ENCODE peak calls at places on chromosomes 12 and 14, in ten cellular contexts. F is MM.1S; R is HCT116; B is HepG2; Q is mammary epithelial cell; C is tibial nerve; N is BE2C; Z is CD8-positive, alpha-beta T cell; X is GM12878; O is suprapubic skin. J is an unnamed sample. For H3K36me3, the result is how much of the 10 kb centered on the place peaks cover.

GRCh38 chr14:24861083-24861630 is 188.8 kb downstream of the STXBP6 start:
- DNase-seq in Z (no peak), R (no peak), X (no peak), N (no peak), O (no peak), C (no peak), F (no peak), Q (peak), B (peak), J (no peak)

GRCh38 chr12:29455087-29455486 is 42.4 kb downstream of the OVCH1 start:
- DNase-seq in O (no peak), F (no peak), B (no peak), X (no peak), R (no peak), Z (no peak), C (no peak), N (peak), Q (no peak), J (no peak)

GRCh38 chr14:65019944-65020566 is 33.4 kb downstream of the FNTB start:
- DNase-seq in F (peak), R (peak), Z (no peak), C (no peak), Q (peak), N (peak), O (no peak), X (no peak), B (peak), J (peak)

GRCh38 chr14:77267937-77268699 is 2.9 kb downstream of the NGB start:
- DNase-seq in X (no peak), Q (no peak), N (no peak), B (no peak), F (no peak), O (no peak), R (no peak), Z (no peak), C (no peak), J (no peak)

GRCh38 chr12:19608039-19608438 is 168.7 kb downstream of the AEBP2 start:
- DNase-seq in R (no peak), F (no peak), B (no peak), C (no peak), N (no peak), X (no peak), O (no peak), Q (no peak), Z (no peak), J (no peak)

GRCh38 chr14:37623552-37623951 is 28.1 kb downstream of the TTC6 start:
- DNase-seq in F (no peak), C (no peak), R (peak), O (no peak), Z (no peak), X (no peak), Q (peak), N (no peak), B (no peak), J (peak)

GRCh38 chr12:40622246-40622838 is 69.9 kb upstream of the CNTN1 start:
- DNase-seq in Z (no peak), N (peak), Q (peak), C (peak), B (peak), R (peak), X (no peak), O (peak), F (peak), J (peak)

GRCh38 chr12:56007892-56008471 is 10.9 kb downstream of the SUOX start:
- DNase-seq in N (no peak), C (no peak), R (no peak), F (no peak), Q (peak), Z (no peak), X (no peak), O (no peak), B (no peak), J (no peak)

GRCh38 chr12:27451416-27451815 is 4.9 kb downstream of the SMCO2 start:
- DNase-seq in R (no peak), C (no peak), F (no peak), N (no peak), X (no peak), B (no peak), O (no peak), Q (no peak), Z (no peak), J (peak)

GRCh38 chr14:45364565-45364964 is 111.6 kb upstream of the MIS18BP1 start:
- DNase-seq in X (no peak), C (no peak), Q (no peak), B (no peak), N (no peak), R (no peak), F (no peak), Z (no peak), O (no peak), J (no peak)

GRCh38 chr14:47485421-47485820 is 190.0 kb downstream of the MDGA2 start:
- DNase-seq in X (no peak), C (no peak), N (no peak), O (no peak), B (no peak), F (no peak), R (no peak), Z (no peak), Q (no peak), J (no peak)

GRCh38 chr12:92503029-92503931 is 199.5 kb upstream of the PLEKHG7 start:
- DNase-seq in C (no peak), B (peak), Q (no peak), X (peak), R (no peak), F (no peak), N (no peak), O (no peak), Z (no peak), J (peak)

GRCh38 chr14:74684444-74684843 is 28.4 kb downstream of the AREL1 start:
- DNase-seq in C (no peak), Z (no peak), N (no peak), R (no peak), F (no peak), X (peak), B (no peak), O (no peak), Q (no peak), J (no peak)

GRCh38 chr14:49582211-49582977 is 3.8 kb downstream of the RPS29 start:
- DNase-seq in O (no peak), N (no peak), B (no peak), Q (no peak), F (no peak), X (no peak), R (no peak), C (no peak), Z (no peak), J (no peak)

GRCh38 chr14:31858868-31859267 is 218.2 kb upstream of the ARHGAP5 start:
- DNase-seq in Z (no peak), B (peak), F (no peak), R (no peak), X (no peak), N (no peak), O (no peak), C (no peak), Q (peak), J (no peak)

GRCh38 chr12:113997365-113997764 is 31.2 kb upstream of the RBM19 start:
- DNase-seq in O (no peak), C (no peak), X (peak), N (no peak), B (no peak), R (no peak), Q (no peak), Z (no peak), F (no peak), J (no peak)

GRCh38 chr12:64610660-64611429 is 550 bp downstream of the RASSF3 start:
- DNase-seq in X (no peak), N (peak), R (no peak), F (peak), C (no peak), Q (peak), B (peak), Z (peak), O (peak), J (peak)

GRCh38 chr12:63093711-63094110 is 57.3 kb downstream of the AVPR1A start:
- DNase-seq in O (no peak), Z (no peak), R (no peak), N (no peak), X (no peak), Q (no peak), C (no peak), F (no peak), B (no peak), J (no peak)

GRCh38 chr14:75548544-75548943 is 26.3 kb downstream of the BATF start:
- DNase-seq in B (no peak), R (no peak), C (no peak), N (no peak), F (no peak), Z (no peak), X (no peak), O (no peak), Q (no peak), J (peak)

GRCh38 chr14:90487462-90487861 is 90.6 kb downstream of the CALM1 start:
- DNase-seq in O (no peak), B (no peak), Z (no peak), C (no peak), F (no peak), N (no peak), R (no peak), X (no peak), Q (no peak), J (no peak)

GRCh38 chr12:53195516-53196420 is 11.3 kb downstream of the ITGB7 start:
- DNase-seq in F (no peak), C (no peak), Q (peak), B (no peak), N (no peak), R (no peak), Z (no peak), X (no peak), O (no peak), J (no peak)

GRCh38 chr14:89027097-89027740 is 202.8 kb downstream of the TTC8 start:
- DNase-seq in B (peak), O (no peak), C (no peak), N (no peak), Z (peak), X (no peak), F (peak), R (peak), Q (peak), J (peak)

GRCh38 chr12:52710744-52711143 is 7.4 kb upstream of the KRT77 start:
- DNase-seq in R (no peak), Q (no peak), O (no peak), X (no peak), Z (no peak), B (no peak), C (no peak), N (no peak), F (no peak), J (no peak)

GRCh38 chr12:23767834-23768233 is 181.6 kb downstream of the SOX5 start:
- DNase-seq in C (no peak), R (no peak), N (no peak), Q (no peak), O (no peak), X (no peak), B (no peak), F (no peak), Z (no peak), J (no peak)

GRCh38 chr12:125222876-125223275 is 157.6 kb downstream of the AACS start:
- DNase-seq in C (no peak), R (no peak), Z (no peak), Q (no peak), X (no peak), O (no peak), N (no peak), B (no peak), F (no peak), J (no peak)

GRCh38 chr12:115934046-115934445 is 343.4 kb downstream of the MED13L start:
- DNase-seq in O (peak), R (no peak), Z (no peak), B (no peak), X (no peak), C (peak), F (no peak), N (no peak), Q (no peak), J (no peak)

GRCh38 chr12:115572440-115572839 is 705.1 kb downstream of the MED13L start:
- DNase-seq in B (no peak), X (peak), C (no peak), N (no peak), Q (peak), O (no peak), R (no peak), F (no peak), Z (no peak), J (no peak)

GRCh38 chr14:65101631-65102440 is 481 bp downstream of the MAX start:
- DNase-seq in O (no peak), F (no peak), R (no peak), Z (peak), B (no peak), Q (peak), X (no peak), C (no peak), N (peak), J (no peak)

GRCh38 chr12:97229036-97229435 is 233.6 kb upstream of the RMST start:
- DNase-seq in R (no peak), O (no peak), Z (no peak), N (no peak), Q (no peak), X (no peak), C (no peak), B (no peak), F (no peak), J (no peak)

GRCh38 chr14:93977171-93977570 is 801 bp upstream of the ASB2 start:
- DNase-seq in B (no peak), O (no peak), Q (no peak), X (no peak), C (no peak), Z (no peak), N (no peak), R (no peak), F (no peak), J (no peak)

GRCh38 chr14:93974833-93975232 is 1.5 kb downstream of the ASB2 start:
- DNase-seq in B (no peak), N (no peak), C (no peak), X (no peak), R (no peak), O (no peak), Z (no peak), F (no peak), Q (no peak), J (no peak)

GRCh38 chr14:93974299-93974698 is 2.1 kb downstream of the ASB2 start:
- DNase-seq in N (no peak), Q (no peak), F (no peak), Z (no peak), C (no peak), R (no peak), X (no peak), O (no peak), B (no peak), J (no peak)

GRCh38 chr14:93976477-93977057 is at the start of gene ASB2:
- DNase-seq in N (no peak), X (no peak), Z (no peak), C (no peak), B (no peak), F (peak), Q (no peak), O (no peak), R (no peak), J (peak)

GRCh38 chr14:93975791-93976476 is 436 bp downstream of the ASB2 start:
- DNase-seq in X (peak), N (no peak), C (no peak), O (no peak), R (no peak), F (peak), B (no peak), Z (no peak), Q (no peak), J (no peak)
- TF ChIP-seq CTCF in X (peak), N (no peak), C (no peak), O (no peak), R (no peak), F (no peak), B (no peak), Z (no peak), Q (no peak), J (no peak)

DNA sequence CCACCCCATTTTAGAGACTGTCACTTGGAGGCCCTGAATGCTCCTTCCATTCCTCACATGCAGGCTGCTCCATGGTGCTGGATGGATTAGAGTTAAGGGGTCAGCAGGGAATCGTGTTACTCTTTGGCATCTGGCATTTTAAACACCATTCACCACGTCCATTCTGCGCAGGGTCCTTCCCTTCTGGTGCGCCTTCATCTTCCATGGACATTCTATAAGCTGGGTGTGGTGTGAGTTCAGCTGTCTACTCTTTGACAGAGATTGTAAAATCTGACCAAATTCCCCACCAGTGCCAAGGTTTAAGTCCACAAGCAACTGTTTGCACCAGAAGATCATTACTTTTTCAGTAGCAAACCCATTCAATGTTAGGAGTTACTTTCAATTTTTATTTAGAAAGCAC is 47.8 kb downstream of the GIT2 start:
- DNase-seq in B (no peak), X (no peak), Z (no peak), Q (no peak), N (no peak), R (no peak), C (no peak), O (no peak), F (no peak), J (no peak)
- H3K36me3 ChIP-seq in B (under half), X (under half), Z (under half), Q (under half), N (under half), R (under half), C (under half), O (half or more), F (under half), J (under half)

DNA sequence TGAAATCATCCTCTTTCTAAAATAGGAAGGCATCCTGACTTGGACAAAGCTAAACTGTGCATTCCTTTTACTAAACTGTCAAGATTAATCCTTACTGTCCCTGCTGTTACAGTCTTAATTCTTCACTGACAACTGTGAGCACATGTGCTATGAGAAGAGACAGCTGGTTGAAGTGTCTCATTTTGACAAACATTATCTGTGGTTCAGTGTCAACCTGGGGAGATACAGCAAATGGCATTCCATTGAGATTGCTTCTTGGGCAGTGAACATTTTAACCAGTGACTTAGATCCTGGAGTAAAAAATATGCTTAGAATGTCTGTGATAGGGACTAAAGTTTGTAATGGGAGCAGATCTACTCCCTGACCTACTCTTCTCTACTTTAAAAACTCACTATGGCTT is 552.6 kb upstream of the ATP2B1 start:
- DNase-seq in O (no peak), X (no peak), C (no peak), F (no peak), R (no peak), B (no peak), Q (no peak), N (no peak), Z (no peak), J (no peak)
- TF ChIP-seq CTCF in O (no peak), X (no peak), C (no peak), F (no peak), R (no peak), B (no peak), Q (no peak), N (no peak), Z (no peak), J (no peak)

GRCh38 chr12:121451931-121452330 is 52.0 kb downstream of the RNF34 start:
- DNase-seq in X (no peak), F (no peak), N (no peak), R (no peak), Q (no peak), C (no peak), Z (no peak), B (no peak), O (no peak), J (no peak)
- H3K36me3 ChIP-seq in X (under half), F (under half), N (under half), R (under half), Q (under half), C (under half), Z (under half), B (under half), O (under half), J (under half)

DNA sequence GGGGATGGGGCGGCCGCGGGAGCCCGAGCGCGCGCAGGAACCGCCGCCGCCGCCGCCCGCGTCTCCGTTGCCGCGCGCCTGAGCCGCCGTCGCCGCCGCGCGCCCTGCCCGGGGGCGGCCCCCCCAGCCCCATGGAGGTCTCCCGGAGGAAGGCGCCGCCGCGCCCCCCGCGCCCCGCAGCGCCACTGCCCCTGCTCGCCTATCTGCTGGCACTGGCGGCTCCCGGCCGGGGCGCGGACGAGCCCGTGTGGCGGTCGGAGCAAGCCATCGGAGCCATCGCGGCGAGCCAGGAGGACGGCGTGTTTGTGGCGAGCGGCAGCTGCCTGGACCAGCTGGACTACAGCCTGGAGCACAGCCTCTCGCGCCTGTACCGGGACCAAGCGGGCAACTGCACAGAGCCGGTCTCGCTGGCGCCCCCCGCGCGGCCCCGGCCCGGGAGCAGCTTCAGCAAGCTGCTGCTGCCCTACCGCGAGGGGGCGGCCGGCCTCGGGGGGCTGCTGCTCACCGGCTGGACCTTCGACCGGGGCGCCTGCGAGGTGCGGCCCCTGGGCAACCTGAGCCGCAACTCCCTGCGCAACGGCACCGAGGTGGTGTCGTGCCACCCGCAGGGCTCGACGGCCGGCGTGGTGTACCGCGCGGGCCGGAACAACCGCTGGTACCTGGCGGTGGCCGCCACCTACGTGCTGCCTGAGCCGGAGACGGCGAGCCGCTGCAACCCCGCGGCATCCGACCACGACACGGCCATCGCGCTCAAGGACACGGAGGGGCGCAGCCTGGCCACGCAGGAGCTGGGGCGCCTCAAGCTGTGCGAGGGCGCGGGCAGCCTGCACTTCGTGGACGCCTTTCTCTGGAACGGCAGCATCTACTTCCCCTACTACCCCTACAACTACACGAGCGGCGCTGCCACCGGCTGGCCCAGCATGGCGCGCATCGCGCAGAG is 734 bp downstream of the PLXNC1 start:
- DNase-seq in C (no peak), N (peak), O (no peak), F (peak), B (no peak), R (no peak), X (no peak), Q (peak), Z (peak), J (peak)
- TF ChIP-seq CTCF in C (no peak), N (no peak), O (no peak), F (peak), B (peak), R (no peak), X (peak), Q (peak), Z (peak), J (peak)

GRCh38 chr12:131909596-131910219 is 15.3 kb downstream of the ULK1 start:
- DNase-seq in X (no peak), B (no peak), C (no peak), N (peak), O (no peak), R (no peak), Q (no peak), Z (no peak), F (no peak), J (no peak)
- H3K36me3 ChIP-seq in X (under half), B (under half), C (under half), N (under half), O (half or more), R (under half), Q (under half), Z (under half), F (under half), J (under half)

GRCh38 chr12:127923501-127923900 is 343.5 kb upstream of the TMEM132C start:
- DNase-seq in X (no peak), F (no peak), O (no peak), N (no peak), Q (no peak), Z (no peak), B (no peak), R (no peak), C (no peak), J (no peak)
- TF ChIP-seq CTCF in X (no peak), F (no peak), O (no peak), N (no peak), Q (no peak), Z (no peak), B (no peak), R (no peak), C (no peak), J (no peak)

DNA sequence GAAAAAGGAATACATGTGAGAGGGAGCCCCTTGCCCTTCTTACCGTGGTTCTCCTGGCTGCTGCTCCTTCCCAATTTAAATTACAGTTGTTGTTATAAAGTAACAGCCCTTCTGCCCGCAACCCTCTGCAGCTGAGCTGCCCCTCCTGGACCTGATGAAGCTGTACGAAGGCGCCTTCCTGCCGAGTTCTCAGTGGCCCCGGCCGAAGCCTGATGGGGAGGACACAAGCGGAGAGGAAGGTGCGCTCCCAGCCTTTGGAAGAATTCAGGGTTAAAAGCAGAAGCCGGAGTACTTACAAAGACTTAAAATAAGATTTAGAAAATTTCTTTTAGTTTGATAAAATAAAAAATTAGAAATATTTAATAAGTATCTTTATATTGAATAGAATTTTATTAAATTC is 55.2 kb downstream of the EP400 start:
- DNase-seq in R (no peak), B (no peak), X (no peak), O (no peak), Z (no peak), N (no peak), Q (no peak), F (no peak), C (no peak), J (no peak)
- H3K36me3 ChIP-seq in R (under half), B (under half), X (under half), O (half or more), Z (under half), N (under half), Q (under half), F (under half), C (under half), J (under half)

J was measured in cardiac muscle cell.